ENCODE peak calls at places on chromosome 10, in ten cellular contexts. L, Y, E, A, Q, I, H, C, O and F are unnamed samples.

GRCh38 chr10:103855424-103855823 is at the start of gene SH3PXD2A:
- DNase-seq in E (no peak), Q (no peak), Y (peak; percentile 45), H (peak; percentile 58), A (peak; percentile 16), C (peak; percentile 34), O (peak; percentile 69), I (peak; percentile 46), L (peak; percentile 50), F (peak; percentile 28)

GRCh38 chr10:46328853-46329689 is 42.3 kb downstream of the ANTXRL start:
- DNase-seq in I (no peak), A (no peak), E (no peak), H (no peak), L (no peak), Y (no peak), Q (no peak), C (no peak), O (no peak), F (no peak)

GRCh38 chr10:25493122-25493893 is 318.5 kb downstream of the GPR158 start:
- DNase-seq in H (peak; percentile 21), E (no peak), Q (no peak), L (no peak), C (peak; percentile 66), A (peak; percentile 41), I (no peak), Y (no peak), O (no peak), F (no peak)

GRCh38 chr10:98170249-98171117 is 36.0 kb downstream of the R3HCC1L start:
- DNase-seq in C (peak; percentile 58), Q (peak; percentile 33), H (peak; percentile 55), E (no peak), I (no peak), O (peak; percentile 24), Y (no peak), L (no peak), A (peak; percentile 40), F (peak; percentile 34)

GRCh38 chr10:25753776-25754175 is 180.3 kb upstream of the MYO3A start:
- DNase-seq in E (no peak), Q (no peak), L (no peak), I (no peak), C (no peak), Y (no peak), A (no peak), H (no peak), O (no peak), F (no peak)

GRCh38 chr10:116470768-116471415 is 43.2 kb downstream of the PNLIPRP3 start:
- DNase-seq in C (no peak), H (peak; percentile 46), L (no peak), A (peak; percentile 45), Y (no peak), O (peak; percentile 53), I (no peak), E (no peak), Q (no peak), F (no peak)

GRCh38 chr10:85600026-85600743 is 766.4 kb downstream of the GRID1 start:
- DNase-seq in E (no peak), Q (no peak), H (no peak), C (no peak), O (no peak), Y (no peak), I (no peak), A (no peak), L (no peak), F (no peak)

GRCh38 chr10:119398996-119399395 is 143.5 kb downstream of the RGS10 start:
- DNase-seq in O (no peak), L (no peak), C (peak; percentile 83), Y (no peak), H (no peak), I (no peak), E (no peak), A (no peak), Q (no peak), F (no peak)

GRCh38 chr10:130807721-130808120 is 503.8 kb downstream of the TCERG1L start:
- DNase-seq in Q (no peak), H (no peak), C (no peak), I (no peak), Y (no peak), E (no peak), L (no peak), O (no peak), A (no peak), F (no peak)

GRCh38 chr10:63114031-63114814 is 18.9 kb upstream of the NRBF2 start:
- DNase-seq in A (peak; percentile 22), E (peak; percentile 37), H (no peak), I (peak; percentile 72), Q (no peak), C (peak; percentile 97), L (no peak), Y (peak; percentile 72), O (no peak), F (no peak)

GRCh38 chr10:92076722-92077121 is 153.2 kb downstream of the BTAF1 start:
- DNase-seq in E (no peak), A (no peak), Y (no peak), Q (no peak), I (no peak), H (no peak), L (no peak), O (no peak), C (no peak), F (no peak)

GRCh38 chr10:71647526-71648354 is 71.8 kb downstream of the C10orf105 start:
- DNase-seq in Q (no peak), Y (no peak), A (peak; percentile 27), I (no peak), C (no peak), E (no peak), O (peak; percentile 44), L (no peak), H (peak; percentile 54), F (no peak)
- TF ChIP-seq CTCF in Q (peak; percentile 19), Y (peak; percentile 36), A (peak; percentile 68), I (peak; percentile 59), C (peak; percentile 39), E (no peak), O (peak; percentile 51), L (no peak), H (peak; percentile 55), F (peak; percentile 33)

DNA sequence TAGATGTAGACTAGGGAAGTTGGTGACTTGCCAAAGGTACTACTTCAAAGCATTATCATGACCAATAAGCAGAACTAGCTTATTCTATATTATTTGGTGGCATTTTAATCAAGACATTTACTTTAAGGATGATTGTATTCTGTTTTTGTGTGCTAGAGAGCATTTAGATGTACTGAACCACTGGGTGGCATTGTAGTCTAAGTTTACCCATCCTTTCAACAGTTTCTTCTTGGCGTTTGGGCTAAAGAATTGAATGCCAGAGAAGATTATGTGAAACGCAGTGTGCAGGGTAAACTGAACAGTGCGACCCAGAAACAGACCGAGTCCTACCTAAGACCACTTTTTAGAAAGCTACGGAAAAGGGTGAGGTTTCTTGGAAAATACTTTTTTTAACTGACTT is 26.8 kb downstream of the PRPF18 start:
- DNase-seq in I (no peak), H (no peak), Q (no peak), C (peak; percentile 79), E (no peak), O (no peak), L (no peak), A (no peak), Y (no peak), F (no peak)
- TF ChIP-seq CTCF in I (peak; percentile 61), H (no peak), Q (peak; percentile 13), C (peak; percentile 53), E (no peak), O (no peak), L (no peak), A (peak; percentile 27), Y (peak; percentile 52), F (no peak)

GRCh38 chr10:1762066-1762465 is 24.7 kb upstream of the ADARB2 start:
- DNase-seq in Y (no peak), L (no peak), C (no peak), E (no peak), Q (no peak), A (no peak), I (no peak), H (no peak), O (no peak), F (no peak)

DNA sequence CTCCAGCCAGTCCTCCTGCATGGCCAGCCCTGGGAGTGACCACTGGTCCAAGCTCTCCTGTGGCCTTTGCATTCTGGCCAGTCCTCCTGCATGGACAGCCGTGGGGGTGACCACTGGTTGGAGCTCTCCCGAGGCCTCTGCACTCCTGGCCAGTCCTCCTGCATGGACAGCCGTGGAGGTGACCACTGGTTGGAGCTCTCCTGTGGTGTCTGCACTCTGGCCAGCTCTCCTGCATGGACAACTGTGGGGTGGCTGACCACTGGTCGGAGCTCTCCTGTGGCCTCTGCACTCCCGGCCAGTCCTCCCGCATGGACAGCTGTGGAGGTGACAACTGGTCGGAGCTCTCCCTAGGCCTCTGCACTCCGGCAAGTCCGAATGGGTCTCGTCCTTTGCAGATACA is 28.7 kb upstream of the ADARB2 start:
- DNase-seq in A (no peak), H (no peak), C (no peak), E (no peak), I (no peak), Y (no peak), L (no peak), O (no peak), Q (no peak), F (no peak)
- TF ChIP-seq CTCF in A (no peak), H (no peak), C (no peak), E (no peak), I (no peak), Y (no peak), L (no peak), O (no peak), Q (no peak), F (no peak)

GRCh38 chr10:5447611-5448071 is 35.3 kb downstream of the NET1 start:
- DNase-seq in Q (no peak), I (no peak), L (no peak), H (no peak), Y (no peak), A (no peak), O (no peak), E (no peak), C (no peak), F (peak; percentile 44)

GRCh38 chr10:5448333-5449048 is 36.1 kb downstream of the NET1 start:
- DNase-seq in L (no peak), A (no peak), O (no peak), I (no peak), E (no peak), H (no peak), Q (no peak), Y (no peak), C (no peak), F (no peak)

GRCh38 chr10:5450605-5451384 is 38.4 kb downstream of the NET1 start:
- DNase-seq in Y (no peak), C (no peak), A (no peak), Q (no peak), H (no peak), O (no peak), L (no peak), E (no peak), I (no peak), F (no peak)

GRCh38 chr10:5449227-5449626 is 36.9 kb downstream of the NET1 start:
- DNase-seq in H (no peak), Y (no peak), Q (no peak), A (no peak), O (no peak), C (no peak), I (no peak), L (no peak), E (no peak), F (no peak)

DNA sequence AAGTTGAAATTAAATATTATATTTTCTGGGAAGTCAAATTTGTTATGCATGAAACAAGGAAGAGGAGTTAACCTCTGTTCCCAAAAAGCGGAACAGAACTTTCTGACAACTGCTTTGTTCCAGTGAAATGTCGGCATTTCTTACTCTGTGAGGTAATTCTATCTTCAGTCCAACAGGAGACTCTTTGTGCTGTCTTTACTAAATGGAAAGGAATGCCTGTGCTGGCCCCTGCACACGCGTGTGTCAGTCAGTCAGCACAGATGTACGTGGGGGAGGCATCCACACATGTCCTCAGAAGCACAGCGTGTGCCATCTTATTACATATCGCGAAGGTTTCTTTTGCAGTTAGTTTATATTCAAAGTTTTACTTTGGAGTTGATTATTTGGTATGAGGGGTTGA is 37.5 kb downstream of the NET1 start:
- DNase-seq in H (no peak), I (no peak), L (no peak), Y (no peak), Q (no peak), C (peak; percentile 70), O (no peak), A (peak; percentile 29), E (no peak), F (no peak)
- TF ChIP-seq CTCF in H (no peak), I (no peak), L (no peak), Y (no peak), Q (no peak), C (no peak), O (peak; percentile 15), A (peak; percentile 15), E (no peak), F (no peak)